ENCODE peak calls at places on chromosomes 3 and 15, in four cellular contexts. S, F, W and V are unnamed samples. For H3K27me3, the result is how much of the 10 kb centered on the place peaks cover.

GRCh38 chr15:83653639-83654378 is at the start of gene ADAMTSL3:
- DNase-seq in W (peak), S (peak), F (peak), V (peak)

GRCh38 chr3:79497447-79498111 is 270.2 kb downstream of the ROBO1 start:
- DNase-seq in S (no peak), F (no peak), W (no peak), V (no peak)

GRCh38 chr15:56917652-56918045 is 795 bp upstream of the TCF12 start:
- DNase-seq in W (no peak), F (no peak), S (no peak), V (no peak)

GRCh38 chr15:80831606-80832224 is 52.5 kb downstream of the CEMIP start:
- DNase-seq in S (no peak), F (no peak), W (no peak), V (no peak)

GRCh38 chr3:126888186-126888760 is 94.6 kb upstream of the PLXNA1 start:
- DNase-seq in W (no peak), F (no peak), S (no peak), V (no peak)

GRCh38 chr15:100691321-100691720 is 88.9 kb downstream of the ASB7 start:
- DNase-seq in W (no peak), F (no peak), S (no peak), V (no peak)

GRCh38 chr15:40500584-40501330 is 30.0 kb downstream of the CHST14 start:
- DNase-seq in S (no peak), W (no peak), F (no peak), V (no peak)

GRCh38 chr15:69524850-69525249 is 72.2 kb downstream of the RPLP1 start:
- DNase-seq in W (peak), F (no peak), S (no peak), V (no peak)

GRCh38 chr15:47661661-47662180 is 55.6 kb upstream of the SEMA6D start:
- DNase-seq in S (no peak), W (no peak), F (no peak), V (no peak)

GRCh38 chr3:40780341-40780800 is 255.6 kb downstream of the ZNF621 start:
- DNase-seq in W (peak), S (peak), F (peak), V (peak)

GRCh38 chr3:189822726-189823125 is 191.5 kb downstream of the TP63 start:
- DNase-seq in W (no peak), F (no peak), S (no peak), V (no peak)

GRCh38 chr3:160837394-160837975 is 81.5 kb downstream of the PPM1L start:
- DNase-seq in F (no peak), W (no peak), S (peak), V (no peak)

GRCh38 chr15:85411992-85412538 is 31.7 kb downstream of the AKAP13 start:
- DNase-seq in S (no peak), F (no peak), W (no peak), V (no peak)

GRCh38 chr15:68652141-68652540 is 73.3 kb downstream of the CORO2B start:
- DNase-seq in W (peak), F (no peak), S (peak), V (no peak)

GRCh38 chr3:59809750-59810444 is 760.1 kb upstream of the CFAP20DC start:
- DNase-seq in F (no peak), S (no peak), W (no peak), V (no peak)

GRCh38 chr3:43041517-43041916 is 62.4 kb downstream of the GASK1A start:
- DNase-seq in S (no peak), W (no peak), F (no peak), V (no peak)

DNA sequence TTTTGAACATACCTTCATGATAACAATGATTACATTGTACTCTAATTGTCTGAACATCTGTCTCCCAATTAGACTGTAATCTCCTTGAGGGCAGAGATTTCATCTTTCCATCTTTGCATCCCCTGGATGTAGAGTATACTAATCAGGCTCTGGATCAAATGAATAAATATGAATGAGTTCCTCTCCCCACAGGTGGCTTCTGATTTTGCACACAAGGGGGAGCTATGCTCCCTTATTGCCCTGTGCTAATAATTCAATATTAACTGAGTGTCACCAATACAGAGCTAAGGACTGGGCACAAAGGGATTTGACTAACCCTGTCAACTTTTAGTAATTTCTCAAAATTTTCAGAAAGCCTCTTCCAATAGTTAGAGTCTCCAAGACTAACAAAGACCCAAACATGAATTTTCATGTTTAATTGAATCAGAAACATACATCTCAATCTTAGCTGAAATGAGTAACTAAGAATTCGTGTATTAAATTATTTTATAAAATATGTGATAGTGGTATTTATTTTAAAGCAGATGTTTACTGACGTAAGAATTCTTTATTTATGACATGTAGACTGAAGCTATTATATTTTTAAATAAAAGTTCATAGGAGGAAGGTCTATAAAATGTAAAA is 3.0 kb downstream of the DUOXA1 start:
- DNase-seq in S (no peak), F (peak), W (no peak), V (no peak)
- H3K27me3 ChIP-seq in S (half or more), F (under half), W (half or more), V (under half)

GRCh38 chr3:16516695-16517481 is 3.4 kb upstream of the RFTN1 start:
- DNase-seq in F (no peak), W (peak), S (no peak), V (no peak)
- TF ChIP-seq CTCF in F (peak), W (peak), S (peak), V (no peak)

GRCh38 chr3:69252141-69252540 is 129.7 kb upstream of the LMOD3 start:
- DNase-seq in W (no peak), F (no peak), S (no peak), V (no peak)

GRCh38 chr3:69251078-69251805 is 128.8 kb upstream of the LMOD3 start:
- DNase-seq in S (no peak), F (no peak), W (no peak), V (no peak)

GRCh38 chr3:69248394-69248793 is 126.0 kb upstream of the LMOD3 start:
- DNase-seq in S (no peak), W (no peak), F (no peak), V (no peak)

GRCh38 chr3:69249001-69249400 is 126.6 kb upstream of the LMOD3 start:
- DNase-seq in F (no peak), W (no peak), S (no peak), V (no peak)

GRCh38 chr3:69250014-69250413 is 127.6 kb upstream of the LMOD3 start:
- DNase-seq in S (no peak), W (peak), F (no peak), V (peak)
- H3K27me3 ChIP-seq in S (under half), W (under half), F (under half), V (under half)

GRCh38 chr3:25782938-25783660 is at the start of gene NGLY1:
- DNase-seq in S (peak), W (peak), F (peak), V (peak)
- TF ChIP-seq CTCF in S (peak), W (no peak), F (no peak), V (peak)

GRCh38 chr3:187921391-187921790 is 176.1 kb upstream of the BCL6 start:
- DNase-seq in F (no peak), S (no peak), W (no peak), V (no peak)

GRCh38 chr3:187920871-187921270 is 175.6 kb upstream of the BCL6 start:
- DNase-seq in F (no peak), S (no peak), W (peak), V (no peak)

GRCh38 chr3:187925326-187925725 is 180.1 kb upstream of the BCL6 start:
- DNase-seq in S (no peak), W (no peak), F (no peak), V (no peak)

GRCh38 chr3:187924651-187925050 is 179.4 kb upstream of the BCL6 start:
- DNase-seq in F (no peak), S (no peak), W (no peak), V (no peak)

GRCh38 chr3:187922704-187923393 is 177.6 kb upstream of the BCL6 start:
- DNase-seq in W (no peak), F (no peak), S (no peak), V (no peak)
- H3K27me3 ChIP-seq in W (under half), F (under half), S (under half), V (under half)

DNA sequence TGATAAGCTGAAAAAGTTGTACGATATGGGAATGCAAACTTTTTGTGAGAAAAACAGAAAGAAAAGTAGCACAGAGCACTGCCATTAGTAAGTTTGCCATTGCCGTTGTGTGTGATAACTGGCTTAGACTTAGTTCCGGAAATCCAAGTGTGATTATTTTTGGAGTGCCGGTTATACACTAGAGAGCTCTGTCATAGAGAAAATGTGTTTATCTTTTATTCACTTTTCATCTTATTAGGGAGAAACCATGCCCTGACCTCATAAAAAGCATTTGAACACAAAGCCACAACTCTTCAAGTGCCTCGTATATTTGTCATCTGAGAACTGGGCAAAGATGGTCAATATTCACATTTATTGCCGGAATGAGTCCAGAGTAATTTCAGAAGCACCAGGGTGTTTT is 36.1 kb downstream of the CTDSPL start:
- DNase-seq in F (no peak), S (no peak), W (no peak), V (no peak)
- TF ChIP-seq CTCF in F (no peak), S (no peak), W (no peak), V (no peak)

GRCh38 chr15:88300861-88301260 is 44.3 kb upstream of the NTRK3 start:
- DNase-seq in W (no peak), F (no peak), S (no peak), V (no peak)
- H3K27me3 ChIP-seq in W (under half), F (under half), S (under half), V (under half)

GRCh38 chr3:28348637-28349396 is at the start of the genes AZI2 and ZCWPW2:
- DNase-seq in S (peak), F (peak), W (peak), V (peak)
- TF ChIP-seq CTCF in S (peak), F (peak), W (no peak), V (no peak)